ENCODE peak calls at places on chromosomes 6 and 20, in seven cellular contexts. S is keratinocyte; I is IMR-90; P is spleen; Q is uterus; F is CD8-positive, alpha-beta memory T cell; X is left lung. V is an unnamed sample.
A peak's percentile ranks its signal among the peaks of the same experiment; 100 is the strongest.

GRCh38 chr20:19881080-19881840 is 123.2 kb downstream of the RIN2 start:
- DNase-seq in F (no peak), P (no peak), Q (no peak), S (no peak), I (no peak), X (no peak), V (no peak)

GRCh38 chr6:152750694-152751093 is at the start of gene VIP:
- DNase-seq in X (no peak), S (no peak), F (no peak), I (peak; percentile 42), Q (no peak), P (no peak), V (no peak)

GRCh38 chr20:11453430-11453829 is 464.3 kb upstream of the BTBD3 start:
- DNase-seq in I (peak; percentile 87), Q (no peak), X (no peak), F (no peak), P (no peak), S (peak; percentile 25), V (no peak)

GRCh38 chr6:28816909-28817807 is 106.6 kb downstream of the TRIM27 start:
- DNase-seq in P (no peak), X (no peak), S (no peak), F (no peak), I (peak; percentile 86), Q (no peak), V (no peak)

GRCh38 chr6:35078896-35079295 is 62.2 kb downstream of the TCP11 start:
- DNase-seq in F (no peak), Q (no peak), X (peak; percentile 13), P (no peak), S (no peak), I (no peak), V (no peak)

GRCh38 chr6:99216959-99217358 is 132.5 kb downstream of the FAXC start:
- DNase-seq in I (no peak), Q (no peak), S (no peak), F (no peak), P (no peak), X (no peak), V (no peak)

GRCh38 chr6:125611573-125612399 is 137.6 kb upstream of the HEY2 start:
- DNase-seq in S (no peak), F (no peak), I (no peak), Q (no peak), P (no peak), X (no peak), V (no peak)

GRCh38 chr6:73207221-73207837 is 18.0 kb downstream of the KHDC1L start:
- DNase-seq in I (no peak), F (no peak), Q (no peak), X (no peak), P (no peak), S (peak; percentile 15), V (no peak)

GRCh38 chr20:20547221-20547875 is 165.1 kb downstream of the RALGAPA2 start:
- DNase-seq in F (no peak), I (peak; percentile 81), S (no peak), Q (no peak), P (no peak), X (no peak), V (no peak)

GRCh38 chr6:37624606-37625574 is 72.8 kb downstream of the MDGA1 start:
- DNase-seq in I (no peak), P (peak; percentile 87), Q (no peak), S (no peak), X (peak; percentile 67), F (no peak), V (peak; percentile 38)

GRCh38 chr20:53940883-53941546 is 129.4 kb downstream of the BCAS1 start:
- DNase-seq in S (no peak), F (no peak), Q (no peak), X (no peak), I (peak; percentile 94), P (no peak), V (no peak)

GRCh38 chr6:76330031-76330430 is 257.6 kb upstream of the IMPG1 start:
- DNase-seq in X (no peak), F (no peak), Q (no peak), S (no peak), P (no peak), I (no peak), V (no peak)

GRCh38 chr20:57810511-57811372 is 100.9 kb upstream of the PMEPA1 start:
- DNase-seq in S (peak; percentile 36), P (peak; percentile 64), I (no peak), X (peak; percentile 44), F (no peak), Q (no peak), V (no peak)

GRCh38 chr20:11331096-11331495 is 586.6 kb upstream of the BTBD3 start:
- DNase-seq in X (no peak), I (no peak), S (no peak), P (no peak), Q (no peak), F (no peak), V (no peak)

DNA sequence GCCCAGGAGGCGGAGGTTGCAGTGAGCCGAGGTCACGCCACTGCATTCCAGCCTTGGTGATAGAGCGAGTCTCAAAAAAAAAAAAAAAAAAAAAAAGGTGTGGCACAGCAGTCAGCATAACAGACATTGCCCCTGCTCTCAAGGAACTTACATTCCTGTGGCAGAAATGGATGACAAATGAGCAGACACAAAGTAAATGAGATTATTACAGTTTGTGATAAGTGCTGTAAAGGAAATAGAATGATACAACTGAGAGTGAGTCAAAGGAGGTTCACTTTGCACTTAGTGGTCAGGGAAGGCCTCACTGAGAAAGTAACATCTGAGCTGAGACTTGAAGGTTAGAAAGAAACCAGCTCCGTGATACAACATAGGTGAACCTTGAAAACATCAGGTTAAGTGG is 36.4 kb downstream of the CEP250 start:
- DNase-seq in F (no peak), X (no peak), S (no peak), P (no peak), Q (no peak), I (peak; percentile 18), V (no peak)
- H3K27ac ChIP-seq in F (peak overlapping the region; percentile 33), X (no peak overlapping the region), S (no peak overlapping the region), P (peak overlapping the region; percentile 80), Q (no peak overlapping the region), I (no peak overlapping the region), V (peak overlapping the region; percentile 84)

DNA sequence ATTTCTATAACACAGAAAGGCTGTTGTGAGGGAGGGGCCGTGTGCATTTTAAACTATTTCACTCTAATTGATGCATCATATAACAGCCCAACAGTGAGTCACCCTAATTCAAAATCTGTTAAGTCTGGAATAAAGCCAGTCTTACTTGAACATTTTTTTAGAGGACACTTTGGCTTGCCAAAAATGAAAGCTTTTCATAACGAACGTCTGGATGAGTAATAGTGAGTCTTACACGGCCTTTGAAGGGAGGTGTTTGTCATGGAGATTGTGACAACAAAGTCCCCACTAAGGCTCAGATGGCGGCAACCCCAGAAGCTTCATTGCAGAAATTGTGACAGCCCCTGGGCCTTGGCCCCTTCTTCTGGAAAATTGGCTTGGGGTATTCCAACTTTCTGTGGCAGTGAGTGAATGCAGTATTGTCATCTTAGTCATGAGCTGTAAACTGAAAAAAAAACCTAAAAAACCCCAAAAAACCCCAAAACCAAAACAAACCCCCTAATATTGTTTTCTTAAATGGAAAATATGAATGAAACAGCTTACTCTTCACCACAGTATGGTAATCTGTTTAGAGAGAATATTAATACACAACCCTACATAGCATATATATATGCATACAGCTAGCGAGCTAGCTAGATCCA is 92.6 kb upstream of the CLDN20 start:
- DNase-seq in Q (peak; percentile 24), F (peak; percentile 53), P (no peak), X (no peak), I (peak; percentile 89), S (peak; percentile 73), V (peak; percentile 15)
- H3K4me3 ChIP-seq in Q (no peak overlapping the region), F (peak overlapping the region; percentile 3), P (no peak overlapping the region), X (no peak overlapping the region), I (no peak overlapping the region), S (no peak overlapping the region), V (peak overlapping the region; percentile 9)

GRCh38 chr20:49484180-49485140 is 2.0 kb upstream of the KCNB1 start:
- DNase-seq in F (peak; percentile 24), S (no peak), Q (peak; percentile 79), P (peak; percentile 87), I (peak; percentile 61), X (peak; percentile 55), V (peak; percentile 53)
- H3K4me1 ChIP-seq in F (peaks cover 9% of the 10 kb centered on the region), S (peaks cover 3% of the 10 kb centered on the region), Q (peaks cover 3% of the 10 kb centered on the region), P (peaks cover 28% of the 10 kb centered on the region), I (no peaks in the 10 kb centered on the region), X (peaks cover 20% of the 10 kb centered on the region), V (peaks cover 7% of the 10 kb centered on the region)

DNA sequence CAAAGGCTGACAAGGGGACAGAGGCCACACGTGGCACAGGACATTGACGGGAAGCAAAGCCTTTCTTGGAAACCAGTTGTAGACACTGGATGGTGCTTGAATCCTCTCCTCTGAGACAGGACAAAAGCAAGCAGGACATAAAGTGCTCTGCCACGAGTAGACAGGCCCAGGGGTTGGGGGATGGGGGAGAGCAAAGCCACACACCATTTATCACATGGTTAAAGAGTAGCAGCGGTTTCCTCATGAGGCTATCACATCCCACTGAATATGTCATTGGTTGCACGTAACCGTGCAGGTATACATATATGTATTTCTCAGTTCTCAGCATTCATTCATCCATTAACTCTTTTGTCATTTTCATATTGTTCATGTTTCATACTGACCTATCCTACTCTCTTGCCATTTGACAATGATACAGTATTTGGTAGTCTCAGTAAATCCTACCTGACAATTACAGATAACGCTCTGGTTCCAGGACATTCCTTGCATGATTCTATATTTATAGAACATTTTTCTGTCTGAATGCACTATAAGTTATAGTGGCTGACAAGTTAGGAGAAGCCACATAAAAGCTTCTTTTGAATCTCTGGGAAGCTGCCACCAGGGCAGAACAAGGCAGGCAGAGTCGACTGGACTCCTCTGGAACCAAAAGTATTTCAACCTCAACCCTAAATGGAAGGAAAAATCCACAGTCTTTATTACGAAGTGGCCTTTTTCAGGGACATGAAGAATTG is 23.6 kb downstream of the METTL24 start:
- DNase-seq in S (no peak), I (no peak), Q (no peak), F (no peak), P (no peak), X (no peak), V (no peak)
- H3K27ac ChIP-seq in S (no peak overlapping the region), I (no peak overlapping the region), Q (peak overlapping the region; percentile 5), F (no peak overlapping the region), P (no peak overlapping the region), X (no peak overlapping the region), V (no peak overlapping the region)

GRCh38 chr20:45343867-45344721 is 4.1 kb downstream of the SDC4 start:
- DNase-seq in X (peak; percentile 69), P (no peak), I (peak; percentile 93), F (no peak), S (no peak), Q (peak; percentile 83), V (no peak)
- H3K4me3 ChIP-seq in X (peak overlapping the region; percentile 66), P (no peak overlapping the region), I (peak overlapping the region; percentile 21), F (no peak overlapping the region), S (peak overlapping the region; percentile 99), Q (no peak overlapping the region), V (no peak overlapping the region)

GRCh38 chr6:137868721-137869631 is 1.9 kb downstream of the TNFAIP3 start:
- DNase-seq in X (no peak), Q (no peak), S (no peak), I (no peak), P (no peak), F (no peak), V (peak; percentile 35)
- H3K4me1 ChIP-seq in X (peaks cover 74% of the 10 kb centered on the region), Q (peaks cover 3% of the 10 kb centered on the region), S (peaks cover 56% of the 10 kb centered on the region), I (peaks cover 14% of the 10 kb centered on the region), P (peaks cover 76% of the 10 kb centered on the region), F (peaks cover 64% of the 10 kb centered on the region), V (peaks cover 30% of the 10 kb centered on the region)

GRCh38 chr20:62920039-62920645 is 6.2 kb downstream of the DIDO1 start:
- DNase-seq in S (no peak), F (no peak), P (peak; percentile 45), X (no peak), I (no peak), Q (no peak), V (no peak)
- H3K27ac ChIP-seq in S (no peak overlapping the region), F (no peak overlapping the region), P (no peak overlapping the region), X (no peak overlapping the region), I (no peak overlapping the region), Q (no peak overlapping the region), V (peak overlapping the region; percentile 63)

V was measured in naive thymus-derived CD4-positive, alpha-beta T cell.